ENCODE peak calls at places on chromosomes 12 and 14, in five cellular contexts. X is naive thymus-derived CD4-positive, alpha-beta T cell; J is stimulated activated CD4-positive, alpha-beta T cell treated with anti-CD3 and anti-CD28 coated beads, Interleukin-12 subunit alpha, Interleukin-12 subunit beta, amount 100 ng/mL, for 4 hours; O is fibroblast of the aortic adventitia; P is stimulated activated naive B cell treated with anti-CD40 and anti-IgM and Interleukin-4, amounts not matched to agents 10 μg/mL and 1 μg/mL and 100 μg/mL, for 72 hours. I is an unnamed sample.

GRCh38 chr12:46470975-46471374 is 98.4 kb upstream of the SLC38A2 start:
- DNase-seq in X (no peak), J (no peak), O (no peak), P (no peak), I (no peak)

GRCh38 chr12:45336331-45336730 is 120.4 kb downstream of the ANO6 start:
- DNase-seq in X (no peak), J (no peak), O (peak; percentile 91), P (no peak), I (peak; percentile 85)

GRCh38 chr12:60106207-60106606 is 510.4 kb downstream of the SLC16A7 start:
- DNase-seq in X (no peak), J (no peak), O (peak; percentile 53), P (no peak), I (peak; percentile 14)

GRCh38 chr12:34399631-34400422 is 377.5 kb downstream of the ALG10 start:
- DNase-seq in X (no peak), J (no peak), O (no peak), P (peak; percentile 0), I (no peak)

GRCh38 chr12:111715242-111715641 is 29.4 kb downstream of the ACAD10 start:
- DNase-seq in X (no peak), J (no peak), O (no peak), P (no peak), I (peak; percentile 49)

GRCh38 chr12:31440586-31440985 is 114.6 kb upstream of the SINHCAF start:
- DNase-seq in X (no peak), J (no peak), O (no peak), P (no peak), I (no peak)

GRCh38 chr12:126676426-126676825 is 1590.5 kb upstream of the TMEM132C start:
- DNase-seq in X (no peak), J (no peak), O (peak; percentile 33), P (no peak), I (no peak)

GRCh38 chr14:68261092-68261842 is 441.7 kb downstream of the RAD51B start:
- DNase-seq in X (no peak), J (no peak), O (no peak), P (no peak), I (no peak)

GRCh38 chr14:101733211-101733610 is 28.3 kb upstream of the PPP2R5C start:
- DNase-seq in X (no peak), J (no peak), O (peak; percentile 49), P (no peak), I (peak; percentile 16)

GRCh38 chr12:29700761-29701481 is 82.8 kb downstream of the TMTC1 start:
- DNase-seq in X (no peak), J (no peak), O (peak; percentile 45), P (no peak), I (peak; percentile 30)

GRCh38 chr12:19884081-19884480 is 444.8 kb downstream of the AEBP2 start:
- DNase-seq in X (no peak), J (no peak), O (peak; percentile 58), P (no peak), I (no peak)

GRCh38 chr14:96398921-96399320 is 7.0 kb downstream of the AK7 start:
- DNase-seq in X (no peak), J (no peak), O (no peak), P (no peak), I (no peak)